ENCODE peak calls at places on chromosomes 1 and 21, in six cellular contexts. One of them, this sample, is unnamed.

GRCh38 chr1:209367031-209367813 is 216.3 kb upstream of the CAMK1G start:
- DNase-seq in OCI-LY7: no peak
- DNase-seq in upper lobe of left lung: no peak
- DNase-seq in MM.1S: no peak
- DNase-seq in transverse colon: no peak
- DNase-seq in pancreas: no peak
- DNase-seq in this sample: no peak

GRCh38 chr1:64001038-64001437 is 202.4 kb upstream of the UBE2U start:
- DNase-seq in OCI-LY7: no peak
- DNase-seq in pancreas: no peak
- DNase-seq in upper lobe of left lung: no peak
- DNase-seq in MM.1S: no peak
- DNase-seq in transverse colon: no peak
- DNase-seq in this sample: no peak

GRCh38 chr1:94095744-94096469 is 25.0 kb downstream of the ABCA4 start:
- DNase-seq in upper lobe of left lung: no peak
- DNase-seq in pancreas: no peak
- DNase-seq in MM.1S: no peak
- DNase-seq in OCI-LY7: no peak
- DNase-seq in transverse colon: no peak
- DNase-seq in this sample: no peak

GRCh38 chr21:32386195-32386870 is 6.5 kb downstream of the URB1 start:
- DNase-seq in MM.1S: no peak
- DNase-seq in OCI-LY7: no peak
- DNase-seq in pancreas: peak; percentile 29
- DNase-seq in upper lobe of left lung: no peak
- DNase-seq in transverse colon: no peak
- DNase-seq in this sample: no peak

GRCh38 chr1:155196893-155197638 is 10.6 kb downstream of the THBS3 start:
- DNase-seq in transverse colon: no peak
- DNase-seq in MM.1S: no peak
- DNase-seq in OCI-LY7: no peak
- DNase-seq in upper lobe of left lung: no peak
- DNase-seq in pancreas: peak; percentile 84
- DNase-seq in this sample: no peak

GRCh38 chr1:241311056-241311746 is 45.8 kb downstream of the RGS7 start:
- DNase-seq in OCI-LY7: no peak
- DNase-seq in transverse colon: no peak
- DNase-seq in upper lobe of left lung: no peak
- DNase-seq in pancreas: no peak
- DNase-seq in MM.1S: no peak
- DNase-seq in this sample: no peak

GRCh38 chr1:205665216-205665757 is 15.0 kb downstream of the SLC45A3 start:
- DNase-seq in MM.1S: no peak
- DNase-seq in pancreas: no peak
- DNase-seq in transverse colon: no peak
- DNase-seq in upper lobe of left lung: no peak
- DNase-seq in OCI-LY7: peak; percentile 86
- DNase-seq in this sample: no peak

GRCh38 chr1:167543566-167543965 is 10.0 kb downstream of the CREG1 start:
- DNase-seq in pancreas: no peak
- DNase-seq in upper lobe of left lung: no peak
- DNase-seq in MM.1S: no peak
- DNase-seq in transverse colon: no peak
- DNase-seq in OCI-LY7: no peak
- DNase-seq in this sample: no peak

GRCh38 chr1:116375884-116376733 is 3.1 kb downstream of the ATP1A1 start:
- DNase-seq in MM.1S: no peak
- DNase-seq in upper lobe of left lung: no peak
- DNase-seq in pancreas: peak; percentile 64
- DNase-seq in transverse colon: peak; percentile 90
- DNase-seq in OCI-LY7: peak; percentile 68
- DNase-seq in this sample: no peak

GRCh38 chr1:111888740-111889376 is 100.6 kb downstream of the KCND3 start:
- DNase-seq in upper lobe of left lung: no peak
- DNase-seq in MM.1S: no peak
- DNase-seq in pancreas: no peak
- DNase-seq in transverse colon: no peak
- DNase-seq in OCI-LY7: no peak
- DNase-seq in this sample: no peak

GRCh38 chr1:203553501-203553900 is 59.5 kb downstream of the OPTC start:
- DNase-seq in OCI-LY7: no peak
- DNase-seq in pancreas: no peak
- DNase-seq in MM.1S: no peak
- DNase-seq in upper lobe of left lung: no peak
- DNase-seq in transverse colon: no peak
- DNase-seq in this sample: no peak

GRCh38 chr1:52551476-52552235 is 1.2 kb downstream of the TUT4 start:
- DNase-seq in MM.1S: peak; percentile 40
- DNase-seq in upper lobe of left lung: peak; percentile 22
- DNase-seq in pancreas: no peak
- DNase-seq in OCI-LY7: peak; percentile 43
- DNase-seq in transverse colon: peak; percentile 17
- DNase-seq in this sample: no peak

GRCh38 chr21:37566790-37567725 is 200.5 kb downstream of the DYRK1A start:
- DNase-seq in pancreas: no peak
- DNase-seq in upper lobe of left lung: no peak
- DNase-seq in MM.1S: no peak
- DNase-seq in transverse colon: no peak
- DNase-seq in OCI-LY7: no peak
- DNase-seq in this sample: peak; percentile 37

GRCh38 chr1:223474804-223475203 is 81.6 kb downstream of the CCDC185 start:
- DNase-seq in MM.1S: no peak
- DNase-seq in upper lobe of left lung: no peak
- DNase-seq in transverse colon: no peak
- DNase-seq in OCI-LY7: no peak
- DNase-seq in pancreas: no peak
- DNase-seq in this sample: no peak

GRCh38 chr1:153775432-153776311 is 465 bp downstream of the SLC27A3 start:
- DNase-seq in upper lobe of left lung: peak; percentile 93
- DNase-seq in MM.1S: peak; percentile 85
- DNase-seq in pancreas: peak; percentile 73
- DNase-seq in transverse colon: peak; percentile 81
- DNase-seq in OCI-LY7: peak; percentile 58
- DNase-seq in this sample: peak; percentile 80

GRCh38 chr1:48196168-48196716 is 26.3 kb upstream of the SLC5A9 start:
- DNase-seq in MM.1S: no peak
- DNase-seq in OCI-LY7: no peak
- DNase-seq in transverse colon: no peak
- DNase-seq in upper lobe of left lung: peak; percentile 30
- DNase-seq in pancreas: no peak
- DNase-seq in this sample: no peak

GRCh38 chr1:42075179-42075578 is 78.0 kb upstream of the GUCA2B start:
- DNase-seq in pancreas: no peak
- DNase-seq in MM.1S: no peak
- DNase-seq in transverse colon: no peak
- DNase-seq in upper lobe of left lung: no peak
- DNase-seq in OCI-LY7: no peak
- DNase-seq in this sample: no peak

GRCh38 chr1:159315381-159315780 is 13.2 kb downstream of the FCER1A start:
- DNase-seq in MM.1S: no peak
- DNase-seq in pancreas: no peak
- DNase-seq in upper lobe of left lung: no peak
- DNase-seq in OCI-LY7: no peak
- DNase-seq in transverse colon: no peak
- DNase-seq in this sample: no peak

GRCh38 chr1:223531742-223532341 is 133.7 kb downstream of the CAPN8 start:
- DNase-seq in pancreas: peak; percentile 64
- DNase-seq in OCI-LY7: peak; percentile 33
- DNase-seq in transverse colon: peak; percentile 71
- DNase-seq in MM.1S: peak; percentile 46
- DNase-seq in upper lobe of left lung: no peak
- DNase-seq in this sample: no peak

GRCh38 chr1:153790282-153790995 is 15.2 kb downstream of the SLC27A3 start:
- DNase-seq in transverse colon: peak; percentile 69
- DNase-seq in pancreas: peak; percentile 62
- DNase-seq in MM.1S: no peak
- DNase-seq in OCI-LY7: no peak
- DNase-seq in upper lobe of left lung: no peak
- DNase-seq in this sample: no peak

GRCh38 chr1:49576327-49576901 is 447.3 kb downstream of the AGBL4 start:
- DNase-seq in upper lobe of left lung: no peak
- DNase-seq in OCI-LY7: no peak
- DNase-seq in MM.1S: no peak
- DNase-seq in pancreas: no peak
- DNase-seq in transverse colon: no peak
- DNase-seq in this sample: no peak

GRCh38 chr21:32813265-32813903 is 41.8 kb upstream of the PAXBP1 start:
- DNase-seq in pancreas: peak; percentile 24
- DNase-seq in upper lobe of left lung: no peak
- DNase-seq in OCI-LY7: peak; percentile 13
- DNase-seq in MM.1S: no peak
- DNase-seq in transverse colon: no peak
- DNase-seq in this sample: no peak

GRCh38 chr1:30525631-30525979 is 197.8 kb downstream of the MATN1 start:
- DNase-seq in pancreas: no peak
- DNase-seq in OCI-LY7: no peak
- DNase-seq in upper lobe of left lung: no peak
- DNase-seq in MM.1S: no peak
- DNase-seq in transverse colon: no peak
- DNase-seq in this sample: peak; percentile 45

GRCh38 chr1:183812686-183813569 is 8.0 kb downstream of the RGL1 start:
- DNase-seq in MM.1S: no peak
- DNase-seq in pancreas: no peak
- DNase-seq in transverse colon: no peak
- DNase-seq in upper lobe of left lung: no peak
- DNase-seq in OCI-LY7: no peak
- DNase-seq in this sample: no peak

GRCh38 chr1:204166237-204166636 is at the start of gene REN:
- DNase-seq in transverse colon: no peak
- DNase-seq in OCI-LY7: no peak
- DNase-seq in pancreas: no peak
- DNase-seq in MM.1S: no peak
- DNase-seq in upper lobe of left lung: no peak
- DNase-seq in this sample: no peak

GRCh38 chr1:154951901-154952657 is 3.8 kb downstream of the PBXIP1 start:
- DNase-seq in pancreas: no peak
- DNase-seq in upper lobe of left lung: peak; percentile 63
- DNase-seq in OCI-LY7: peak; percentile 80
- DNase-seq in transverse colon: peak; percentile 48
- DNase-seq in MM.1S: peak; percentile 93
- DNase-seq in this sample: no peak

GRCh38 chr1:45827256-45827655 is 23.8 kb downstream of the MAST2 start:
- DNase-seq in pancreas: no peak
- DNase-seq in upper lobe of left lung: no peak
- DNase-seq in OCI-LY7: no peak
- DNase-seq in MM.1S: no peak
- DNase-seq in transverse colon: no peak
- DNase-seq in this sample: no peak

GRCh38 chr1:244319283-244320132 is 132.2 kb downstream of the ADSS2 start:
- DNase-seq in OCI-LY7: peak; percentile 7
- DNase-seq in upper lobe of left lung: no peak
- DNase-seq in MM.1S: no peak
- DNase-seq in pancreas: no peak
- DNase-seq in transverse colon: no peak
- DNase-seq in this sample: no peak

GRCh38 chr1:245797592-245798366 is 643.0 kb downstream of the KIF26B start:
- DNase-seq in MM.1S: no peak
- DNase-seq in transverse colon: no peak
- DNase-seq in pancreas: no peak
- DNase-seq in upper lobe of left lung: peak; percentile 33
- DNase-seq in OCI-LY7: peak; percentile 46
- DNase-seq in this sample: no peak
- TF ChIP-seq CTCF in MM.1S: peak; percentile 22
- TF ChIP-seq CTCF in transverse colon: no peak
- TF ChIP-seq CTCF in pancreas: no peak
- TF ChIP-seq CTCF in upper lobe of left lung: no peak
- TF ChIP-seq CTCF in OCI-LY7: peak; percentile 76
- TF ChIP-seq CTCF in this sample: peak; percentile 70

GRCh38 chr1:226063362-226064167 is 1.0 kb downstream of the H3-3A start:
- DNase-seq in OCI-LY7: peak; percentile 83
- DNase-seq in pancreas: peak; percentile 52
- DNase-seq in MM.1S: peak; percentile 73
- DNase-seq in transverse colon: peak; percentile 53
- DNase-seq in upper lobe of left lung: peak; percentile 88
- DNase-seq in this sample: no peak

GRCh38 chr1:226061793-226062557 is 541 bp upstream of the H3-3A start:
- DNase-seq in pancreas: peak; percentile 83
- DNase-seq in MM.1S: no peak
- DNase-seq in upper lobe of left lung: peak; percentile 95
- DNase-seq in OCI-LY7: peak; percentile 60
- DNase-seq in transverse colon: peak; percentile 85
- DNase-seq in this sample: peak; percentile 90

GRCh38 chr1:226064168-226064815 is 1.8 kb downstream of the H3-3A start:
- DNase-seq in MM.1S: peak; percentile 42
- DNase-seq in OCI-LY7: peak; percentile 45
- DNase-seq in transverse colon: no peak
- DNase-seq in pancreas: peak; percentile 52
- DNase-seq in upper lobe of left lung: no peak
- DNase-seq in this sample: no peak

GRCh38 chr1:226060976-226061792 is 1.3 kb upstream of the H3-3A start:
- DNase-seq in upper lobe of left lung: no peak
- DNase-seq in transverse colon: no peak
- DNase-seq in pancreas: no peak
- DNase-seq in MM.1S: no peak
- DNase-seq in OCI-LY7: no peak
- DNase-seq in this sample: no peak

GRCh38 chr1:226062558-226063361 is at the start of gene H3-3A:
- DNase-seq in transverse colon: peak; percentile 99
- DNase-seq in upper lobe of left lung: peak; percentile 100
- DNase-seq in OCI-LY7: peak; percentile 96
- DNase-seq in MM.1S: peak; percentile 98
- DNase-seq in pancreas: peak; percentile 98
- DNase-seq in this sample: peak; percentile 99
- TF ChIP-seq CTCF in transverse colon: no peak
- TF ChIP-seq CTCF in upper lobe of left lung: peak; percentile 41
- TF ChIP-seq CTCF in OCI-LY7: peak; percentile 22
- TF ChIP-seq CTCF in MM.1S: no peak
- TF ChIP-seq CTCF in pancreas: no peak
- TF ChIP-seq CTCF in this sample: no peak

GRCh38 chr1:207840380-207840779 is 70.5 kb downstream of the CD34 start:
- DNase-seq in upper lobe of left lung: no peak
- DNase-seq in MM.1S: no peak
- DNase-seq in transverse colon: no peak
- DNase-seq in pancreas: no peak
- DNase-seq in OCI-LY7: no peak
- DNase-seq in this sample: no peak
- TF ChIP-seq CTCF in upper lobe of left lung: no peak
- TF ChIP-seq CTCF in MM.1S: peak; percentile 7
- TF ChIP-seq CTCF in transverse colon: no peak
- TF ChIP-seq CTCF in pancreas: no peak
- TF ChIP-seq CTCF in OCI-LY7: no peak
- TF ChIP-seq CTCF in this sample: no peak

DNA sequence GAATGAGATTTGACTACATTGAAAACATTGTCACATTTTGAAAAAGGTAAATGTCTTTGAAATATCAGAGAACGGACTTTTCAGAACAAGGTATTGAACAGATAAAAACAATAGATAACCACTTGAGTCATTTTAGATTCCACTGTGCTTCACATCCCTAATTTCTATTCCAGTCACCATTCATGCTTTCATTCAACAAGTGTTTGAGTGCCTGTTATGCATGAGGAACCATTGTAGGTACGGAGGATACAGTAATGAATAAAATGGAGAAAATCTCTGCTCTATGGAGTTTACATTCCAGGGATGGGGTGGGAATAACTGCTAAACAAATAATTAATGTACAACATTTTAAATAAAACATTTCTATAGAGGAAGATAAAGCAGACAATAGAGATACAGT is 26.3 kb downstream of the ZMYM4 start:
- DNase-seq in MM.1S: no peak
- DNase-seq in pancreas: no peak
- DNase-seq in transverse colon: no peak
- DNase-seq in upper lobe of left lung: no peak
- DNase-seq in OCI-LY7: no peak
- DNase-seq in this sample: no peak
- TF ChIP-seq CTCF in MM.1S: no peak
- TF ChIP-seq CTCF in pancreas: no peak
- TF ChIP-seq CTCF in transverse colon: no peak
- TF ChIP-seq CTCF in upper lobe of left lung: no peak
- TF ChIP-seq CTCF in OCI-LY7: no peak
- TF ChIP-seq CTCF in this sample: no peak

This sample was measured in type B pancreatic cell.